ENCODE peak calls at places on chromosomes 13 and 19, in ten cellular contexts. H is coronary artery, Q is psoas muscle, J is RWPE2, W is HCT116, F is fibroblast of lung, M is left ventricle myocardium inferior, X is endothelial cell, V is brain microvascular endothelial cell, R is heart left ventricle. U is an unnamed sample.

GRCh38 chr13:111789011-111789410 is 277.9 kb upstream of the SOX1 start:
- DNase-seq in H (no peak), Q (no peak), J (peak; percentile 11), W (no peak), F (no peak), M (no peak), X (no peak), V (no peak), R (no peak), U (no peak)

GRCh38 chr19:14472202-14472961 is 2.8 kb downstream of the PTGER1 start:
- DNase-seq in H (no peak), Q (peak; percentile 84), J (no peak), W (peak; percentile 22), F (no peak), M (peak; percentile 68), X (peak; percentile 87), V (no peak), R (peak; percentile 77), U (peak; percentile 59)

GRCh38 chr19:54424660-54425381 is 9.6 kb downstream of the TTYH1 start:
- DNase-seq in H (no peak), Q (no peak), J (no peak), W (no peak), F (no peak), M (no peak), X (no peak), V (no peak), R (no peak), U (no peak)

GRCh38 chr19:35642798-35643254 is 1.3 kb downstream of the ETV2 start:
- DNase-seq in H (no peak), Q (no peak), J (no peak), W (no peak), F (no peak), M (no peak), X (peak; percentile 55), V (no peak), R (no peak), U (no peak)

GRCh38 chr13:71621152-71622124 is 245.6 kb downstream of the DACH1 start:
- DNase-seq in H (no peak), Q (no peak), J (no peak), W (no peak), F (no peak), M (no peak), X (no peak), V (no peak), R (no peak), U (no peak)

GRCh38 chr13:83221813-83222241 is 660.4 kb downstream of the SLITRK1 start:
- DNase-seq in H (no peak), Q (no peak), J (no peak), W (no peak), F (peak; percentile 91), M (no peak), X (no peak), V (peak; percentile 30), R (no peak), U (peak; percentile 83)

GRCh38 chr13:78022164-78022877 is 103.7 kb upstream of the EDNRB start:
- DNase-seq in H (no peak), Q (no peak), J (no peak), W (no peak), F (peak; percentile 68), M (no peak), X (peak; percentile 8), V (peak; percentile 70), R (peak; percentile 24), U (peak; percentile 41)

GRCh38 chr19:4493929-4494690 is 22.0 kb downstream of the HDGFL2 start:
- DNase-seq in H (no peak), Q (no peak), J (peak; percentile 44), W (no peak), F (no peak), M (no peak), X (no peak), V (no peak), R (no peak), U (no peak)

GRCh38 chr19:328025-328505 is 16.5 kb downstream of the MIER2 start:
- DNase-seq in H (no peak), Q (no peak), J (peak; percentile 21), W (peak; percentile 6), F (no peak), M (no peak), X (no peak), V (no peak), R (no peak), U (no peak)

GRCh38 chr19:18002347-18002850 is 5.6 kb upstream of the ARRDC2 start:
- DNase-seq in H (no peak), Q (peak; percentile 57), J (no peak), W (no peak), F (no peak), M (peak; percentile 50), X (no peak), V (no peak), R (peak; percentile 65), U (no peak)

GRCh38 chr13:46903748-46904147 is 6.9 kb upstream of the HTR2A start:
- DNase-seq in H (no peak), Q (no peak), J (no peak), W (no peak), F (peak; percentile 60), M (no peak), X (no peak), V (peak; percentile 53), R (no peak), U (no peak)

GRCh38 chr19:8367327-8368001 is 3.5 kb downstream of the ANGPTL4 start:
- DNase-seq in H (peak; percentile 96), Q (peak; percentile 96), J (peak; percentile 97), W (no peak), F (peak; percentile 93), M (peak; percentile 91), X (peak; percentile 54), V (peak; percentile 92), R (peak; percentile 96), U (peak; percentile 100)

GRCh38 chr13:93244141-93244917 is 17.7 kb downstream of the GPC6 start:
- DNase-seq in H (no peak), Q (no peak), J (no peak), W (no peak), F (peak; percentile 78), M (no peak), X (no peak), V (peak; percentile 56), R (no peak), U (peak; percentile 57)

GRCh38 chr13:67145950-67146349 is 84.2 kb downstream of the PCDH9 start:
- DNase-seq in H (no peak), Q (no peak), J (no peak), W (no peak), F (no peak), M (no peak), X (no peak), V (no peak), R (no peak), U (no peak)

GRCh38 chr13:76864259-76864658 is 21.9 kb downstream of the KCTD12 start:
- DNase-seq in H (no peak), Q (no peak), J (no peak), W (no peak), F (no peak), M (no peak), X (no peak), V (no peak), R (no peak), U (no peak)

GRCh38 chr13:67204731-67205130 is 25.4 kb downstream of the PCDH9 start:
- DNase-seq in H (no peak), Q (no peak), J (no peak), W (no peak), F (peak; percentile 11), M (no peak), X (no peak), V (no peak), R (no peak), U (no peak)

GRCh38 chr19:5676711-5677110 is 3.6 kb downstream of the MICOS13 start:
- DNase-seq in H (no peak), Q (no peak), J (no peak), W (no peak), F (no peak), M (no peak), X (no peak), V (no peak), R (no peak), U (no peak)

GRCh38 chr19:14471436-14472187 is 3.5 kb downstream of the PTGER1 start:
- DNase-seq in H (no peak), Q (no peak), J (no peak), W (no peak), F (no peak), M (no peak), X (no peak), V (no peak), R (no peak), U (no peak)

GRCh38 chr19:7376151-7376852 is 27.6 kb downstream of the ARHGEF18 start:
- DNase-seq in H (no peak), Q (no peak), J (no peak), W (no peak), F (peak; percentile 56), M (no peak), X (no peak), V (no peak), R (no peak), U (no peak)

GRCh38 chr19:49475995-49476880 is 2.2 kb downstream of the FLT3LG start:
- DNase-seq in H (no peak), Q (peak; percentile 73), J (no peak), W (no peak), F (no peak), M (no peak), X (peak; percentile 88), V (no peak), R (peak; percentile 46), U (no peak)
- TF ChIP-seq CTCF in H (peak; percentile 25), Q (peak; percentile 8), J (peak; percentile 31), W (peak; percentile 62), F (peak; percentile 42), M (peak; percentile 55), X (peak; percentile 15), V (peak; percentile 83), R (no peak), U (peak; percentile 50)

GRCh38 chr19:20245309-20245708 is 78.3 kb downstream of the ZNF486 start:
- DNase-seq in H (no peak), Q (no peak), J (no peak), W (no peak), F (no peak), M (no peak), X (no peak), V (no peak), R (no peak), U (no peak)
- TF ChIP-seq CTCF in H (no peak), Q (no peak), J (no peak), W (no peak), F (no peak), M (no peak), X (no peak), V (no peak), R (no peak), U (no peak)

GRCh38 chr13:37074703-37075102 is 15.2 kb upstream of the SUPT20H start:
- DNase-seq in H (no peak), Q (no peak), J (no peak), W (peak; percentile 8), F (peak; percentile 50), M (no peak), X (no peak), V (no peak), R (no peak), U (peak; percentile 49)
- TF ChIP-seq CTCF in H (no peak), Q (peak; percentile 46), J (peak; percentile 59), W (peak; percentile 14), F (no peak), M (peak; percentile 59), X (no peak), V (peak; percentile 12), R (peak; percentile 51), U (peak; percentile 43)

DNA sequence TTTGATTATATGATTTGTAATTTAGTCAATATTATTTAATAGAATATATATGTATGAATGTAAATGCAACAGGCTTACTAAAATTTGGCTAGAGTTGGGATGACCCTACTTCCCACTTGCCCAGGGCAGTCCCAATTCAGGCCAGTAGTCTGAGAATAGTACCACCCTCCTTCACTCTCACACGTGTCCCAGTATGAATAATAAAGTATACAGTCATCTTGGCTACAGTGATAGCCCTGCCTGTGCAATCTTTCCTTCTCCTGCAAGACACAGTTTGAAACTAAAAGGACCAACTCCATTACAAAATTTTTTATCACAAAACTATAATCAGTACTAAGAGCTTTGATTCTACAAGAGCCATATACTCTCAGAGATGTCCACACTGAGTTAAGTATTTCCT is 76.2 kb downstream of the SACS start:
- DNase-seq in H (no peak), Q (no peak), J (no peak), W (no peak), F (peak; percentile 26), M (no peak), X (no peak), V (peak; percentile 21), R (no peak), U (no peak)
- TF ChIP-seq CTCF in H (no peak), Q (no peak), J (no peak), W (no peak), F (no peak), M (no peak), X (no peak), V (no peak), R (no peak), U (no peak)

U was measured in MCF 10A.